ENCODE peak calls at places on chromosomes 13 and 19, in eight cellular contexts. L is stomach, Z is left lung, Q is tibial nerve, N is hepatocyte, X is mammary epithelial cell, Y is ovary, G is left ventricle myocardium inferior. K is an unnamed sample.
A peak's percentile ranks its signal among the peaks of the same experiment; 100 is the strongest.

GRCh38 chr13:94480672-94481145 is 1.2 kb upstream of the DCT start:
- DNase-seq in L (no peak), N (peak; percentile 10), Q (peak; percentile 12), Z (no peak), X (peak; percentile 6), Y (no peak), G (peak; percentile 41), K (no peak)

GRCh38 chr19:53123400-53123799 is 9.3 kb downstream of the ZNF415 start:
- DNase-seq in Q (no peak), Z (no peak), X (no peak), L (no peak), N (no peak), G (no peak), Y (no peak), K (no peak)

GRCh38 chr13:100088282-100088647 is 628 bp upstream of the PCCA start:
- DNase-seq in G (no peak), Y (peak; percentile 26), X (no peak), N (no peak), Q (no peak), Z (no peak), L (no peak), K (no peak)

GRCh38 chr13:66402546-66402945 is 827.6 kb downstream of the PCDH9 start:
- DNase-seq in N (no peak), X (no peak), Q (no peak), L (no peak), Y (no peak), Z (no peak), G (no peak), K (no peak)

GRCh38 chr13:95360052-95360451 is 58.8 kb upstream of the ABCC4 start:
- DNase-seq in N (no peak), Y (no peak), Q (no peak), L (no peak), Z (no peak), G (no peak), X (no peak), K (no peak)

GRCh38 chr19:20664917-20665781 is 3.8 kb upstream of the ZNF626 start:
- DNase-seq in N (peak; percentile 51), G (peak; percentile 29), X (no peak), Y (peak; percentile 39), Q (no peak), L (no peak), Z (no peak), K (no peak)

GRCh38 chr19:39390460-39390758 is 497 bp downstream of the PAF1 start:
- DNase-seq in Z (no peak), G (no peak), X (peak; percentile 78), Q (no peak), Y (no peak), N (peak; percentile 91), L (peak; percentile 75), K (no peak)

GRCh38 chr19:4951671-4952070 is 17.2 kb upstream of the KDM4B start:
- DNase-seq in G (no peak), Q (no peak), L (no peak), Y (no peak), X (no peak), Z (no peak), N (no peak), K (no peak)

GRCh38 chr13:20867408-20867807 is 35.1 kb downstream of the XPO4 start:
- DNase-seq in L (no peak), N (no peak), Y (no peak), X (no peak), Z (no peak), Q (no peak), G (no peak), K (no peak)

GRCh38 chr13:62431852-62432251 is 1016.2 kb upstream of the PCDH20 start:
- DNase-seq in Q (no peak), G (no peak), Z (no peak), X (no peak), N (no peak), Y (no peak), L (no peak), K (no peak)

GRCh38 chr19:4414800-4415251 is 12.4 kb downstream of the CHAF1A start:
- DNase-seq in N (no peak), L (no peak), G (no peak), Q (no peak), X (no peak), Y (peak; percentile 59), Z (no peak), K (no peak)

GRCh38 chr13:36369268-36370107 is 23.3 kb upstream of the SPART start:
- DNase-seq in G (no peak), Q (no peak), Z (no peak), X (no peak), N (no peak), L (no peak), Y (no peak), K (no peak)

GRCh38 chr13:112346899-112347229 is 29.3 kb upstream of the SPACA7 start:
- DNase-seq in Z (no peak), N (no peak), Q (no peak), X (no peak), L (no peak), Y (no peak), G (no peak), K (no peak)

GRCh38 chr13:35720290-35720689 is 243.8 kb upstream of the MAB21L1 start:
- DNase-seq in Q (no peak), Z (no peak), X (peak; percentile 42), N (no peak), G (no peak), Y (no peak), L (no peak), K (no peak)

GRCh38 chr19:1779604-1779973 is 26.3 kb downstream of the ONECUT3 start:
- DNase-seq in L (no peak), N (no peak), G (no peak), Y (no peak), Q (no peak), Z (no peak), X (no peak), K (no peak)

GRCh38 chr13:77574076-77574475 is 38.6 kb downstream of the SCEL start:
- DNase-seq in G (no peak), Z (no peak), N (no peak), L (no peak), Q (no peak), X (no peak), Y (no peak), K (no peak)

GRCh38 chr13:77571956-77572355 is 36.5 kb downstream of the SCEL start:
- DNase-seq in Q (no peak), X (no peak), Z (no peak), N (no peak), Y (no peak), L (no peak), G (no peak), K (no peak)
- TF ChIP-seq CTCF in Q (no peak), X (no peak), Z (no peak), N (no peak), Y (no peak), L (no peak), G (no peak), K (no peak)

GRCh38 chr13:59681630-59682311 is 482.0 kb downstream of the DIAPH3 start:
- DNase-seq in N (no peak), Z (no peak), Y (no peak), Q (no peak), X (no peak), G (no peak), L (no peak), K (no peak)
- H3K4me1 ChIP-seq in N (peaks cover 8% of the 10 kb centered on the region), Z (no peaks in the 10 kb centered on the region), Y (no peaks in the 10 kb centered on the region), Q (peaks cover 6% of the 10 kb centered on the region), X (no peaks in the 10 kb centered on the region), G (peaks cover 23% of the 10 kb centered on the region), L (peaks cover 9% of the 10 kb centered on the region), K (no peaks in the 10 kb centered on the region)

GRCh38 chr19:58056261-58056660 is 2.8 kb upstream of the ZNF135 start:
- DNase-seq in N (no peak), Y (no peak), X (no peak), Q (no peak), Z (no peak), G (no peak), L (no peak), K (no peak)

GRCh38 chr19:58054792-58055482 is 4.1 kb upstream of the ZNF135 start:
- DNase-seq in Q (no peak), L (no peak), Y (peak; percentile 48), G (peak; percentile 51), Z (no peak), N (no peak), X (no peak), K (no peak)

GRCh38 chr19:58055483-58055874 is 3.6 kb upstream of the ZNF135 start:
- DNase-seq in X (no peak), L (no peak), N (no peak), G (no peak), Q (no peak), Y (no peak), Z (no peak), K (no peak)

GRCh38 chr19:58052256-58052655 is 6.8 kb upstream of the ZNF135 start:
- DNase-seq in Q (no peak), X (no peak), Y (no peak), G (no peak), N (peak; percentile 1), Z (no peak), L (no peak), K (no peak)

DNA sequence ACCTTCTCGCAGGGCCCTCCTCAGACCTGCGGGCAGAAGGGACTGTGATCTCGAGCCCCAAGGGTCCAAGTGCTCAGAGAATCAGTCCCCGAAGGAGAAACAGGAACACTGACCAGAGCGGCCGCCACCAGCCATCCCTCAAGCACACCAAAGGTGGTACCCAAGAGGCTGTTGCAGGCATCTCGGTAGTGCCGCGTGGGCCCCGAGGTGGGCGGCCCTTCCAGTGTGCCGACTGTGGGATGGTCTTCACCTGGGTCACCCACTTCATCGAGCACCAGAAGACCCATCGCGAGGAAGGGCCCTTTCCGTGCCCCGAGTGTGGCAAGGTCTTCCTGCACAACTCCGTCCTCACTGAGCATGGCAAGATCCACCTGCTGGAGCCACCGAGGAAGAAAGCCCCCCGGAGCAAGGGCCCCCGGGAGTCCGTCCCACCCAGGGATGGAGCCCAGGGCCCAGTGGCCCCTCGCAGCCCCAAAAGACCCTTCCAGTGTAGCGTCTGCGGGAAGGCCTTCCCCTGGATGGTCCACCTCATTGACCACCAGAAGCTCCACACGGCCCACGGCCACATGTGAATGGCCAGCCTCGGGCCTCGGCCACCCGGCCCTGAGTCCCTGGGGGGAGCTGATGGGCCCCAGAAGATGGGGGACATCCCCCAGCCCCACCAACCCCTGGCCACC is 5.5 kb upstream of the ZNF135 start:
- DNase-seq in L (no peak), N (no peak), G (no peak), Y (no peak), Q (no peak), X (no peak), Z (no peak), K (no peak)
- H3K9me3 ChIP-seq in L (peaks cover 97% of the 10 kb centered on the region), N (peaks cover 6% of the 10 kb centered on the region), G (peaks cover 49% of the 10 kb centered on the region), Y (no peaks in the 10 kb centered on the region), Q (peaks cover 71% of the 10 kb centered on the region), X (peaks cover 49% of the 10 kb centered on the region), Z (no peaks in the 10 kb centered on the region), K (peaks cover 13% of the 10 kb centered on the region)

DNA sequence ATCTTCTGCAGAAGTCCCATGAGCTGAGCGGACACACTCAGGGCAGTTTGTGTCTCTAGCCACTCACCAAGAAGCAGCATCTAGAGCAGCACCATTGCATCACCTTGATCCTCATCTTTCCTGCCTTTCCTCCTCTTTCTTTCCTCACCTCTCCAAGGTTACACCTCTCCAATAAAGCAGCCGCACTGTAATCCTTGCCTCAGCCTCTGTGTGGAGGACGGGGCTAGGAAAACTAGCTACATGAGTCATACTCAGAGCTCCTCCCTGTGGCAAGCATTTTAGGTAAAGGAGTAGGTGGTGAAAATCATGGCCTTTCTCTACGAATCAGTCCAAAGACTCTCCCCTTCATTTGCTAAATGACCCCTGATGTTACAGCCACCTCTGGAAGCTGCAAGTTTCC is 108.8 kb downstream of the DNAJC15 start:
- DNase-seq in Q (no peak), L (peak; percentile 40), Z (no peak), X (peak; percentile 66), G (no peak), N (peak; percentile 69), Y (no peak), K (no peak)
- TF ChIP-seq CTCF in Q (no peak), L (no peak), Z (no peak), X (peak; percentile 35), G (peak; percentile 59), N (peak; percentile 46), Y (peak; percentile 7), K (no peak)